ENCODE peak calls at places on chromosome 12, in nine cellular contexts. One of them, this sample, is unnamed.

GRCh38 chr12:100138048-100138907 is 4.4 kb downstream of the BLTP3B start:
- DNase-seq in AG04450: no peak
- DNase-seq in stomach: no peak
- DNase-seq in hepatocyte: no peak
- DNase-seq in cardiac fibroblast: peak
- DNase-seq in fibroblast of pulmonary artery: peak
- DNase-seq in astrocyte of the spinal cord: peak
- DNase-seq in foreskin fibroblast: peak
- DNase-seq in OCI-LY7: peak
- DNase-seq in this sample: peak

GRCh38 chr12:27709932-27710591 is 570 bp upstream of the MRPS35 start:
- DNase-seq in AG04450: no peak
- DNase-seq in stomach: no peak
- DNase-seq in hepatocyte: no peak
- DNase-seq in cardiac fibroblast: peak
- DNase-seq in fibroblast of pulmonary artery: peak
- DNase-seq in astrocyte of the spinal cord: peak
- DNase-seq in foreskin fibroblast: peak
- DNase-seq in OCI-LY7: no peak
- DNase-seq in this sample: peak

GRCh38 chr12:25377475-25378179 is 126.9 kb upstream of the KRAS start:
- DNase-seq in AG04450: peak
- DNase-seq in stomach: no peak
- DNase-seq in hepatocyte: peak
- DNase-seq in cardiac fibroblast: peak
- DNase-seq in fibroblast of pulmonary artery: peak
- DNase-seq in astrocyte of the spinal cord: peak
- DNase-seq in foreskin fibroblast: peak
- DNase-seq in OCI-LY7: no peak
- DNase-seq in this sample: peak

GRCh38 chr12:103495783-103496456 is at the start of gene C12orf42:
- DNase-seq in AG04450: no peak
- DNase-seq in stomach: no peak
- DNase-seq in hepatocyte: peak
- DNase-seq in cardiac fibroblast: peak
- DNase-seq in fibroblast of pulmonary artery: peak
- DNase-seq in astrocyte of the spinal cord: no peak
- DNase-seq in foreskin fibroblast: peak
- DNase-seq in OCI-LY7: no peak
- DNase-seq in this sample: peak

GRCh38 chr12:113005759-113006158 is 27.4 kb downstream of the OAS2 start:
- DNase-seq in AG04450: no peak
- DNase-seq in stomach: no peak
- DNase-seq in hepatocyte: no peak
- DNase-seq in cardiac fibroblast: peak
- DNase-seq in fibroblast of pulmonary artery: peak
- DNase-seq in astrocyte of the spinal cord: no peak
- DNase-seq in foreskin fibroblast: no peak
- DNase-seq in OCI-LY7: peak
- DNase-seq in this sample: no peak

GRCh38 chr12:64404470-64405446 is 566 bp downstream of the XPOT start:
- DNase-seq in AG04450: peak
- DNase-seq in stomach: peak
- DNase-seq in hepatocyte: peak
- DNase-seq in cardiac fibroblast: peak
- DNase-seq in fibroblast of pulmonary artery: peak
- DNase-seq in astrocyte of the spinal cord: peak
- DNase-seq in foreskin fibroblast: peak
- DNase-seq in OCI-LY7: peak
- DNase-seq in this sample: peak

GRCh38 chr12:131057211-131057721 is 103.6 kb downstream of the ADGRD1 start:
- DNase-seq in AG04450: no peak
- DNase-seq in stomach: peak
- DNase-seq in hepatocyte: no peak
- DNase-seq in cardiac fibroblast: no peak
- DNase-seq in fibroblast of pulmonary artery: no peak
- DNase-seq in astrocyte of the spinal cord: no peak
- DNase-seq in foreskin fibroblast: no peak
- DNase-seq in OCI-LY7: no peak
- DNase-seq in this sample: no peak

GRCh38 chr12:988616-989015 is 2.4 kb upstream of the ERC1 start:
- DNase-seq in AG04450: no peak
- DNase-seq in stomach: no peak
- DNase-seq in hepatocyte: no peak
- DNase-seq in cardiac fibroblast: no peak
- DNase-seq in fibroblast of pulmonary artery: no peak
- DNase-seq in astrocyte of the spinal cord: no peak
- DNase-seq in foreskin fibroblast: peak
- DNase-seq in OCI-LY7: peak
- DNase-seq in this sample: no peak

GRCh38 chr12:87227157-87227556 is 802.0 kb downstream of the C12orf50 start:
- DNase-seq in AG04450: no peak
- DNase-seq in stomach: no peak
- DNase-seq in hepatocyte: no peak
- DNase-seq in cardiac fibroblast: peak
- DNase-seq in fibroblast of pulmonary artery: peak
- DNase-seq in astrocyte of the spinal cord: peak
- DNase-seq in foreskin fibroblast: no peak
- DNase-seq in OCI-LY7: no peak
- DNase-seq in this sample: no peak

GRCh38 chr12:19885987-19886804 is 446.9 kb downstream of the AEBP2 start:
- DNase-seq in AG04450: no peak
- DNase-seq in stomach: no peak
- DNase-seq in hepatocyte: no peak
- DNase-seq in cardiac fibroblast: no peak
- DNase-seq in fibroblast of pulmonary artery: no peak
- DNase-seq in astrocyte of the spinal cord: no peak
- DNase-seq in foreskin fibroblast: no peak
- DNase-seq in OCI-LY7: no peak
- DNase-seq in this sample: no peak

GRCh38 chr12:19546611-19547162 is 107.4 kb downstream of the AEBP2 start:
- DNase-seq in AG04450: no peak
- DNase-seq in stomach: no peak
- DNase-seq in hepatocyte: no peak
- DNase-seq in cardiac fibroblast: peak
- DNase-seq in fibroblast of pulmonary artery: peak
- DNase-seq in astrocyte of the spinal cord: peak
- DNase-seq in foreskin fibroblast: peak
- DNase-seq in OCI-LY7: no peak
- DNase-seq in this sample: no peak

GRCh38 chr12:66319266-66319954 is 17.1 kb downstream of the HELB start:
- DNase-seq in AG04450: no peak
- DNase-seq in stomach: no peak
- DNase-seq in hepatocyte: no peak
- DNase-seq in cardiac fibroblast: no peak
- DNase-seq in fibroblast of pulmonary artery: no peak
- DNase-seq in astrocyte of the spinal cord: no peak
- DNase-seq in foreskin fibroblast: no peak
- DNase-seq in OCI-LY7: no peak
- DNase-seq in this sample: no peak

DNA sequence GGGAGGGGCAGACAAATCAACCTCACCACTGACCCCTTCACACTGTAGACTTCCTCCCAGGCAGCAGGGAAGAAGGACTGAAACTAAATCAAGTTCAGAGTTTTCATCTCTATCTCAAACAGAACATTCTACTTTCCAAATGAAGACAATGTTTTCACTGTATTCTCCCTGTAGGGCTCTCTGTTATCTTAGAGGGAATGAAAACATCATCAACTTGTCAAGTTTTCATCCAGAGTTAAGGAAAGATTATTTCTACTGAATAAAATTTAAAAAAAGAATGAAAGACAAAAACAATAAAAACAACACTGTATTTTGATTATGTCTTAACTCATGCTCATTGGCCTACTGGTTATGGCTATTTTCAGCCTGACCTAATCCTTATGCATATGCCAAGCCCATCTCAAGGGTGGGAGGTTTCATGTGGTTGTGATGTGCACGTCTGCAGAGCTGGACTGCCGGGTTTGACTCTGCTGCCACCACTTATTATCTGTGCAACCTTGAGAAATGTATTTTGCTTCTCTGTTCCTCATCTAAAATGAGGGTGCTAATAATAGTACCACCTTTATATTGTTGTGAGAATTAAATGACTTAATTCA is 152.0 kb upstream of the AVPR1A start:
- DNase-seq in AG04450: no peak
- DNase-seq in stomach: no peak
- DNase-seq in hepatocyte: no peak
- DNase-seq in cardiac fibroblast: no peak
- DNase-seq in fibroblast of pulmonary artery: no peak
- DNase-seq in astrocyte of the spinal cord: no peak
- DNase-seq in foreskin fibroblast: no peak
- DNase-seq in OCI-LY7: no peak
- DNase-seq in this sample: peak
- H3K4me3 ChIP-seq in AG04450: no peak
- H3K4me3 ChIP-seq in stomach: no peak
- H3K4me3 ChIP-seq in hepatocyte: no peak
- H3K4me3 ChIP-seq in cardiac fibroblast: no peak
- H3K4me3 ChIP-seq in fibroblast of pulmonary artery: no peak
- H3K4me3 ChIP-seq in astrocyte of the spinal cord: no peak
- H3K4me3 ChIP-seq in foreskin fibroblast: no peak
- H3K4me3 ChIP-seq in OCI-LY7: no peak
- H3K4me3 ChIP-seq in this sample: no peak

DNA sequence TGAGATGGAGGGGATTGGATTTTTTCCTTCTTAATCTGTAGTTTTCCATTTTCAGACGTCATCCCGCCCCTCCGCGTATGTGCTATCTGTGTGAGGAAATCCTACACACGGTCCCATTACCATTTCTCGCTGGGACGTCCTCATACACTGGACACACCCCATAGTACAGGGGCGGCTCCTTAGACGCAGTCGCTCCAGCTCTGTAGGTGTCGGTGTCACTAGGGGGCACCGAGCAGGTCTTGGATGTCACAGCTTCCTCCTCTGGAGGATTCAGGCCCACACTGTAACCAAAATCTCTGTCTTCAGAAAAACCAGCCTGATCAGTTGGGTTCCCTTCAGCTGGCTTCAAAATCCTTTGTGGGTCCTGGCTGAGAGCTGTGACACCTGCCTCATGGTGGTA is 7.1 kb downstream of the ANKLE2 start:
- DNase-seq in AG04450: no peak
- DNase-seq in stomach: no peak
- DNase-seq in hepatocyte: no peak
- DNase-seq in cardiac fibroblast: no peak
- DNase-seq in fibroblast of pulmonary artery: no peak
- DNase-seq in astrocyte of the spinal cord: no peak
- DNase-seq in foreskin fibroblast: no peak
- DNase-seq in OCI-LY7: no peak
- DNase-seq in this sample: no peak
- TF ChIP-seq CTCF in AG04450: no peak
- TF ChIP-seq CTCF in stomach: no peak
- TF ChIP-seq CTCF in hepatocyte: no peak
- TF ChIP-seq CTCF in cardiac fibroblast: no peak
- TF ChIP-seq CTCF in fibroblast of pulmonary artery: no peak
- TF ChIP-seq CTCF in astrocyte of the spinal cord: no peak
- TF ChIP-seq CTCF in foreskin fibroblast: no peak
- TF ChIP-seq CTCF in OCI-LY7: peak
- TF ChIP-seq CTCF in this sample: no peak

GRCh38 chr12:4562034-4562657 is at the start of gene DYRK4:
- DNase-seq in AG04450: peak
- DNase-seq in stomach: peak
- DNase-seq in hepatocyte: peak
- DNase-seq in cardiac fibroblast: peak
- DNase-seq in fibroblast of pulmonary artery: peak
- DNase-seq in astrocyte of the spinal cord: peak
- DNase-seq in foreskin fibroblast: peak
- DNase-seq in OCI-LY7: no peak
- DNase-seq in this sample: no peak

GRCh38 chr12:4566474-4566873 is 4.5 kb downstream of the DYRK4 start:
- DNase-seq in AG04450: no peak
- DNase-seq in stomach: no peak
- DNase-seq in hepatocyte: no peak
- DNase-seq in cardiac fibroblast: no peak
- DNase-seq in fibroblast of pulmonary artery: no peak
- DNase-seq in astrocyte of the spinal cord: no peak
- DNase-seq in foreskin fibroblast: no peak
- DNase-seq in OCI-LY7: peak
- DNase-seq in this sample: no peak

GRCh38 chr12:4564819-4565218 is 2.8 kb downstream of the DYRK4 start:
- DNase-seq in AG04450: no peak
- DNase-seq in stomach: no peak
- DNase-seq in hepatocyte: no peak
- DNase-seq in cardiac fibroblast: no peak
- DNase-seq in fibroblast of pulmonary artery: no peak
- DNase-seq in astrocyte of the spinal cord: no peak
- DNase-seq in foreskin fibroblast: no peak
- DNase-seq in OCI-LY7: peak
- DNase-seq in this sample: peak

GRCh38 chr12:4563336-4563735 is 1.3 kb downstream of the DYRK4 start:
- DNase-seq in AG04450: no peak
- DNase-seq in stomach: no peak
- DNase-seq in hepatocyte: no peak
- DNase-seq in cardiac fibroblast: no peak
- DNase-seq in fibroblast of pulmonary artery: no peak
- DNase-seq in astrocyte of the spinal cord: peak
- DNase-seq in foreskin fibroblast: no peak
- DNase-seq in OCI-LY7: no peak
- DNase-seq in this sample: no peak

DNA sequence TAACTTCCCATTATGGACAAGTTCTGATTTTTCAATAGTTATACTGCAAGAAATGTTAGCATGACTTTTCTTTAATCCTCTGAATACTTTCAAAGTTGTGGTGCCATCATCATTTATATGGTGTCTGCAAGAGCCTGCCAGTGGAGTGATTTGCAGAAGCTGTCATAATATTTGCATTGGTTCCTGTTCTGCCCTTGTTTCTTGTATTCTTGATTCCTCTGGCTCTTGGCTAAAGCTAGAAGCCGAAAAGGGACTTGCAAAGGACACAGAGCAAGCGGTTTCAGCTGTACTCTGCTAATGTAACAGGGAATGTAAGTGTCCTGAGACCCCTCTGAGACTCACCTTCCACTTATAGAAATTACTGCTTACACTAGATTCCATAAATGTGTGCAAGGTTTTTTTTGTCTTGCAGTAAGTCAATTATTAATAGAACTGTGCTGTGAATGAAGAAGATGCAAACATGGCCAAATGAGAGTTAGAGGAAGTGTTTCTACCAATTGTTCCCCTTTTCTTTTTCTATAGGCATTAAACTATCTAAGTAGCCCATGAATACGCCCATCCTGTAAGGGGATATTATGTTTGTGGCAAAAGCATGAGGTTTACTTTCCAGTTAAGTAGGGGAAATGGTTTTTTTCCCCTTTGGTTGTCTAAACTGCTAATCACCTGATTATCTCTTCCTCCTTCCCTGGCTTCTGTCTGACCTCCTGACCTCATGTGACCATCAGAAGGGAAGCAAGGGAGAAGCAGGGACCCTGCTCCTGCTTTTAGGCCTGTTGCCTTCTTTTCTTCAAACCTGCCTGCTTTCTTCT is 5.3 kb downstream of the DYRK4 start:
- DNase-seq in AG04450: no peak
- DNase-seq in stomach: no peak
- DNase-seq in hepatocyte: no peak
- DNase-seq in cardiac fibroblast: no peak
- DNase-seq in fibroblast of pulmonary artery: no peak
- DNase-seq in astrocyte of the spinal cord: no peak
- DNase-seq in foreskin fibroblast: no peak
- DNase-seq in OCI-LY7: peak
- DNase-seq in this sample: peak
- H3K4me3 ChIP-seq in AG04450: no peak
- H3K4me3 ChIP-seq in stomach: no peak
- H3K4me3 ChIP-seq in hepatocyte: no peak
- H3K4me3 ChIP-seq in cardiac fibroblast: no peak
- H3K4me3 ChIP-seq in fibroblast of pulmonary artery: no peak
- H3K4me3 ChIP-seq in astrocyte of the spinal cord: no peak
- H3K4me3 ChIP-seq in foreskin fibroblast: no peak
- H3K4me3 ChIP-seq in OCI-LY7: peak
- H3K4me3 ChIP-seq in this sample: no peak

GRCh38 chr12:30794020-30794419 is 39.3 kb upstream of the CAPRIN2 start:
- DNase-seq in AG04450: no peak
- DNase-seq in stomach: no peak
- DNase-seq in hepatocyte: no peak
- DNase-seq in cardiac fibroblast: peak
- DNase-seq in fibroblast of pulmonary artery: no peak
- DNase-seq in astrocyte of the spinal cord: no peak
- DNase-seq in foreskin fibroblast: no peak
- DNase-seq in OCI-LY7: no peak
- DNase-seq in this sample: no peak
- TF ChIP-seq CTCF in AG04450: no peak
- TF ChIP-seq CTCF in stomach: no peak
- TF ChIP-seq CTCF in hepatocyte: no peak
- TF ChIP-seq CTCF in cardiac fibroblast: no peak
- TF ChIP-seq CTCF in fibroblast of pulmonary artery: no peak
- TF ChIP-seq CTCF in astrocyte of the spinal cord: no peak
- TF ChIP-seq CTCF in foreskin fibroblast: no peak
- TF ChIP-seq CTCF in OCI-LY7: no peak
- TF ChIP-seq CTCF in this sample: no peak